ENCODE peak calls at places on chromosomes 2 and 18, in ten cellular contexts. One of them, this sample, is unnamed.

GRCh38 chr18:50656396-50656795 is 96.5 kb downstream of the MAPK4 start:
- DNase-seq in IMR-90: no peak
- DNase-seq in heart left ventricle: no peak
- DNase-seq in cardiac fibroblast: no peak
- DNase-seq in suprapubic skin: no peak
- DNase-seq in HL-60: no peak
- DNase-seq in kidney epithelial cell: no peak
- DNase-seq in OCI-LY7: no peak
- DNase-seq in left ventricle myocardium inferior: no peak
- DNase-seq in neural progenitor cell: no peak
- DNase-seq in this sample: no peak

GRCh38 chr2:207772081-207772843 is 2.6 kb upstream of the FZD5 start:
- DNase-seq in IMR-90: no peak
- DNase-seq in suprapubic skin: no peak
- DNase-seq in heart left ventricle: peak; percentile 37
- DNase-seq in left ventricle myocardium inferior: no peak
- DNase-seq in kidney epithelial cell: no peak
- DNase-seq in cardiac fibroblast: peak; percentile 51
- DNase-seq in HL-60: no peak
- DNase-seq in neural progenitor cell: no peak
- DNase-seq in OCI-LY7: no peak
- DNase-seq in this sample: no peak

GRCh38 chr2:128405981-128406601 is 87.4 kb upstream of the HS6ST1 start:
- DNase-seq in IMR-90: no peak
- DNase-seq in HL-60: no peak
- DNase-seq in left ventricle myocardium inferior: no peak
- DNase-seq in OCI-LY7: no peak
- DNase-seq in heart left ventricle: no peak
- DNase-seq in suprapubic skin: peak; percentile 37
- DNase-seq in neural progenitor cell: no peak
- DNase-seq in cardiac fibroblast: no peak
- DNase-seq in kidney epithelial cell: no peak
- DNase-seq in this sample: no peak

GRCh38 chr2:129001926-129002325 is 683.3 kb upstream of the HS6ST1 start:
- DNase-seq in OCI-LY7: no peak
- DNase-seq in heart left ventricle: no peak
- DNase-seq in IMR-90: no peak
- DNase-seq in left ventricle myocardium inferior: no peak
- DNase-seq in suprapubic skin: no peak
- DNase-seq in HL-60: no peak
- DNase-seq in neural progenitor cell: no peak
- DNase-seq in kidney epithelial cell: no peak
- DNase-seq in cardiac fibroblast: no peak
- DNase-seq in this sample: no peak

GRCh38 chr2:160345102-160345501 is 145.0 kb upstream of the ITGB6 start:
- DNase-seq in OCI-LY7: no peak
- DNase-seq in cardiac fibroblast: no peak
- DNase-seq in neural progenitor cell: no peak
- DNase-seq in left ventricle myocardium inferior: no peak
- DNase-seq in suprapubic skin: no peak
- DNase-seq in kidney epithelial cell: no peak
- DNase-seq in IMR-90: no peak
- DNase-seq in HL-60: no peak
- DNase-seq in heart left ventricle: no peak
- DNase-seq in this sample: no peak

GRCh38 chr2:136251777-136252477 is 134.0 kb upstream of the CXCR4 start:
- DNase-seq in left ventricle myocardium inferior: no peak
- DNase-seq in heart left ventricle: no peak
- DNase-seq in IMR-90: no peak
- DNase-seq in kidney epithelial cell: no peak
- DNase-seq in OCI-LY7: no peak
- DNase-seq in HL-60: no peak
- DNase-seq in neural progenitor cell: no peak
- DNase-seq in cardiac fibroblast: no peak
- DNase-seq in suprapubic skin: no peak
- DNase-seq in this sample: no peak

GRCh38 chr2:108533832-108534576 is at the start of gene LIMS1:
- DNase-seq in IMR-90: peak; percentile 82
- DNase-seq in kidney epithelial cell: peak; percentile 39
- DNase-seq in OCI-LY7: peak; percentile 89
- DNase-seq in neural progenitor cell: peak; percentile 95
- DNase-seq in heart left ventricle: peak; percentile 94
- DNase-seq in cardiac fibroblast: peak; percentile 88
- DNase-seq in left ventricle myocardium inferior: peak; percentile 94
- DNase-seq in HL-60: peak; percentile 81
- DNase-seq in suprapubic skin: peak; percentile 92
- DNase-seq in this sample: no peak

GRCh38 chr2:9753665-9754531 is 89.4 kb upstream of the TAF1B start:
- DNase-seq in OCI-LY7: no peak
- DNase-seq in neural progenitor cell: no peak
- DNase-seq in kidney epithelial cell: no peak
- DNase-seq in HL-60: no peak
- DNase-seq in cardiac fibroblast: no peak
- DNase-seq in left ventricle myocardium inferior: no peak
- DNase-seq in IMR-90: no peak
- DNase-seq in suprapubic skin: no peak
- DNase-seq in heart left ventricle: no peak
- DNase-seq in this sample: no peak

GRCh38 chr2:19989342-19989680 is 594 bp downstream of the WDR35 start:
- DNase-seq in suprapubic skin: no peak
- DNase-seq in heart left ventricle: no peak
- DNase-seq in OCI-LY7: no peak
- DNase-seq in left ventricle myocardium inferior: no peak
- DNase-seq in IMR-90: no peak
- DNase-seq in neural progenitor cell: no peak
- DNase-seq in HL-60: no peak
- DNase-seq in cardiac fibroblast: no peak
- DNase-seq in kidney epithelial cell: no peak
- DNase-seq in this sample: no peak
- H3K4me3 ChIP-seq in suprapubic skin: peak overlapping the region; percentile 71
- H3K4me3 ChIP-seq in heart left ventricle: peak overlapping the region; percentile 64
- H3K4me3 ChIP-seq in OCI-LY7: no peak overlapping the region
- H3K4me3 ChIP-seq in left ventricle myocardium inferior: peak overlapping the region; percentile 90
- H3K4me3 ChIP-seq in IMR-90: peak overlapping the region; percentile 95
- H3K4me3 ChIP-seq in neural progenitor cell: peak overlapping the region; percentile 84
- H3K4me3 ChIP-seq in HL-60: peak overlapping the region; percentile 99
- H3K4me3 ChIP-seq in cardiac fibroblast: peak overlapping the region; percentile 72
- H3K4me3 ChIP-seq in kidney epithelial cell: peak overlapping the region; percentile 86
- H3K4me3 ChIP-seq in this sample: peak overlapping the region; percentile 77

GRCh38 chr2:2701813-2702212 is 370.7 kb upstream of the MYT1L start:
- DNase-seq in cardiac fibroblast: no peak
- DNase-seq in kidney epithelial cell: no peak
- DNase-seq in IMR-90: no peak
- DNase-seq in suprapubic skin: no peak
- DNase-seq in left ventricle myocardium inferior: no peak
- DNase-seq in HL-60: no peak
- DNase-seq in OCI-LY7: no peak
- DNase-seq in heart left ventricle: no peak
- DNase-seq in neural progenitor cell: no peak
- DNase-seq in this sample: no peak

GRCh38 chr2:2702385-2702784 is 371.3 kb upstream of the MYT1L start:
- DNase-seq in heart left ventricle: no peak
- DNase-seq in kidney epithelial cell: no peak
- DNase-seq in HL-60: no peak
- DNase-seq in IMR-90: no peak
- DNase-seq in suprapubic skin: no peak
- DNase-seq in left ventricle myocardium inferior: no peak
- DNase-seq in cardiac fibroblast: no peak
- DNase-seq in neural progenitor cell: no peak
- DNase-seq in OCI-LY7: no peak
- DNase-seq in this sample: no peak

GRCh38 chr2:2703792-2704191 is 372.7 kb upstream of the MYT1L start:
- DNase-seq in neural progenitor cell: peak; percentile 21
- DNase-seq in heart left ventricle: no peak
- DNase-seq in cardiac fibroblast: no peak
- DNase-seq in suprapubic skin: no peak
- DNase-seq in IMR-90: no peak
- DNase-seq in OCI-LY7: no peak
- DNase-seq in kidney epithelial cell: no peak
- DNase-seq in HL-60: no peak
- DNase-seq in left ventricle myocardium inferior: no peak
- DNase-seq in this sample: no peak

GRCh38 chr2:2704380-2705093 is 373.5 kb upstream of the MYT1L start:
- DNase-seq in IMR-90: no peak
- DNase-seq in kidney epithelial cell: no peak
- DNase-seq in HL-60: peak; percentile 15
- DNase-seq in suprapubic skin: no peak
- DNase-seq in OCI-LY7: no peak
- DNase-seq in heart left ventricle: no peak
- DNase-seq in left ventricle myocardium inferior: no peak
- DNase-seq in cardiac fibroblast: no peak
- DNase-seq in neural progenitor cell: no peak
- DNase-seq in this sample: no peak

DNA sequence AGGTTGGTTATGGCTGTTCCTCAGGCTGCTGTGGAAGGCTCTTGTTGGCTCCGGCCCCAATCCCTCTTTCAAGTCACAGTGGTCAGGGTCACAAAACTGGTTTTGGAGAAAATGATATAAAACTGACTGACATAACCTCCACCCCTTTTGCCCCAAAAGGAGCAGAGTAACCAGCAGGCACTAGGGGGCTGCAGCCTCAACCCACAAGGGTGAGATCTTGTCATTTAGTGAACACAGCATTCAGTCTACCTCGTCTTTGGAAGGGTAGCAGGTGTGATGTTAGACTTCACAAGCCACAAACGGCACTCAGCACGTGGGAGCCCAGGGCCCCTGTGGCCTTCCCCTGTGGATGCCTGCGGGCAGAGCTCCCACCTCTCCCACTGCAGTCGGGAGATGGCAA is 372.1 kb upstream of the MYT1L start:
- DNase-seq in IMR-90: no peak
- DNase-seq in OCI-LY7: no peak
- DNase-seq in heart left ventricle: no peak
- DNase-seq in cardiac fibroblast: no peak
- DNase-seq in suprapubic skin: no peak
- DNase-seq in left ventricle myocardium inferior: no peak
- DNase-seq in neural progenitor cell: no peak
- DNase-seq in kidney epithelial cell: no peak
- DNase-seq in HL-60: no peak
- DNase-seq in this sample: no peak
- TF ChIP-seq CTCF in IMR-90: no peak
- TF ChIP-seq CTCF in OCI-LY7: peak; percentile 41
- TF ChIP-seq CTCF in heart left ventricle: no peak
- TF ChIP-seq CTCF in cardiac fibroblast: no peak
- TF ChIP-seq CTCF in suprapubic skin: no peak
- TF ChIP-seq CTCF in left ventricle myocardium inferior: no peak
- TF ChIP-seq CTCF in neural progenitor cell: peak; percentile 6
- TF ChIP-seq CTCF in kidney epithelial cell: no peak
- TF ChIP-seq CTCF in HL-60: no peak
- TF ChIP-seq CTCF in this sample: no peak

GRCh38 chr2:1740714-1741584 is 3.4 kb downstream of the PXDN start:
- DNase-seq in IMR-90: no peak
- DNase-seq in cardiac fibroblast: no peak
- DNase-seq in kidney epithelial cell: no peak
- DNase-seq in HL-60: no peak
- DNase-seq in OCI-LY7: no peak
- DNase-seq in heart left ventricle: no peak
- DNase-seq in left ventricle myocardium inferior: no peak
- DNase-seq in suprapubic skin: no peak
- DNase-seq in neural progenitor cell: no peak
- DNase-seq in this sample: no peak

GRCh38 chr2:1742680-1743395 is 1.5 kb downstream of the PXDN start:
- DNase-seq in heart left ventricle: peak; percentile 80
- DNase-seq in neural progenitor cell: peak; percentile 83
- DNase-seq in kidney epithelial cell: no peak
- DNase-seq in HL-60: no peak
- DNase-seq in left ventricle myocardium inferior: peak; percentile 79
- DNase-seq in suprapubic skin: peak; percentile 83
- DNase-seq in OCI-LY7: no peak
- DNase-seq in IMR-90: peak; percentile 90
- DNase-seq in cardiac fibroblast: peak; percentile 93
- DNase-seq in this sample: peak; percentile 55

GRCh38 chr2:1743396-1744150 is 742 bp downstream of the PXDN start:
- DNase-seq in neural progenitor cell: peak; percentile 83
- DNase-seq in OCI-LY7: no peak
- DNase-seq in left ventricle myocardium inferior: no peak
- DNase-seq in cardiac fibroblast: peak; percentile 56
- DNase-seq in kidney epithelial cell: no peak
- DNase-seq in heart left ventricle: no peak
- DNase-seq in IMR-90: peak; percentile 56
- DNase-seq in HL-60: no peak
- DNase-seq in suprapubic skin: peak; percentile 68
- DNase-seq in this sample: no peak

GRCh38 chr2:1741851-1742250 is 2.5 kb downstream of the PXDN start:
- DNase-seq in kidney epithelial cell: no peak
- DNase-seq in cardiac fibroblast: no peak
- DNase-seq in OCI-LY7: no peak
- DNase-seq in IMR-90: no peak
- DNase-seq in HL-60: no peak
- DNase-seq in suprapubic skin: no peak
- DNase-seq in left ventricle myocardium inferior: no peak
- DNase-seq in neural progenitor cell: no peak
- DNase-seq in heart left ventricle: no peak
- DNase-seq in this sample: no peak

DNA sequence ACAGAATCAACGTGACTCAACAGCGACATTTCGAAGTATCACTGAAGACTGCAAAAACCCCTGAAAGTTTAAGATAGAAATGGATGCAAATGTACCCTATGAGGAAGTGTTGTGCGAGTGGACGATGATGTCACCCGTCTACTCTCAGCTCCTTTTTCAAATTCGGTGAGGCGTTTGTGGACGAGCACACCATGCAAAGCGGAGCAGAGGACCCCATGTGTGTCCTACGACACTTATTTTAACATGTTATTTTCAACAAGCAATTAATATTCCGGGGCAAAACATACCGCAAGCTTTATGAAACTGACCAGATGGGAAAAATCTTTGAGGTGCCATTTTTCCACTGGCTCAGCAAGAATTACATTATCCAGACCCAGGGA is 2.0 kb downstream of the PXDN start:
- DNase-seq in suprapubic skin: no peak
- DNase-seq in kidney epithelial cell: no peak
- DNase-seq in neural progenitor cell: no peak
- DNase-seq in heart left ventricle: no peak
- DNase-seq in cardiac fibroblast: peak; percentile 54
- DNase-seq in OCI-LY7: no peak
- DNase-seq in left ventricle myocardium inferior: no peak
- DNase-seq in IMR-90: peak; percentile 67
- DNase-seq in HL-60: no peak
- DNase-seq in this sample: no peak
- H3K4me3 ChIP-seq in suprapubic skin: peak overlapping the region; percentile 73
- H3K4me3 ChIP-seq in kidney epithelial cell: peak overlapping the region; percentile 83
- H3K4me3 ChIP-seq in neural progenitor cell: peak overlapping the region; percentile 93
- H3K4me3 ChIP-seq in heart left ventricle: peak overlapping the region; percentile 93
- H3K4me3 ChIP-seq in cardiac fibroblast: peak overlapping the region; percentile 77
- H3K4me3 ChIP-seq in OCI-LY7: no peak overlapping the region
- H3K4me3 ChIP-seq in left ventricle myocardium inferior: peak overlapping the region; percentile 82
- H3K4me3 ChIP-seq in IMR-90: peak overlapping the region; percentile 52
- H3K4me3 ChIP-seq in HL-60: no peak overlapping the region
- H3K4me3 ChIP-seq in this sample: peak overlapping the region; percentile 67

DNA sequence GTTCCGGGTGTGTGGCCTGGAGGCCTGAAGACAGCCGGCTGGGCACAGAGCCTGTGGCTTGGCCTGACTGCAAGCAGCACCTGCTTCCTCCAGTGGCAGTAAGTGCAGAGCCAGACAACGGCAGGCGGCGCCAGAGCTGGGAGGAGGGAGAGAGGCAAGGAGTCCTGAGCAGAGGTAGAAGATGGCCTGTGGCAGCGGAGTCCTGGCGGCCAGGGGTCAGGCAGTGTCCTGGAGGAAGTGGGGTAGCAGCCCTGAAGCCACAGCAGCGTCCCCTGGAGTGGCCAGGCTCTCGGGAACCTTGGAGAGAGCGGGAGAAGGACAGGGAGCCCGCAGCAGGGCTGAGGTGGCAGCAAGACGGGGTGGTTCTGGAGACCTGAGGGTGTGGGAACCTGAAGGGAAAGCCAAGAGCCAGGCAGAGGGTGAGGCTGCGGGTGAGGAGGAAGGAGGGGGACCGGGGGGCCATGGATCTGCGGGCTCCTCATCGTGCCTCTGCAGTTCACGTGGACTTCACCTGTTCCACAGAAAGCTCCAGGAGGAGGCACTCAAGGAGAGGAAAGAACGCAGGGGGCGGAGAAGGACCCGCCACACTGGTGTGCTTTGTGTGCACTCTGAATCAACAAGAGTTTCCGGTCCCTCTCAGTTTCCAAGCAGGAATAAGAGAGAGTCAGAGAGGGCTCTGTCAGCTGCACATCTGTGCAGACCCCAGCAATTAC is 85.9 kb downstream of the USP40 start:
- DNase-seq in neural progenitor cell: peak; percentile 27
- DNase-seq in suprapubic skin: no peak
- DNase-seq in heart left ventricle: peak; percentile 59
- DNase-seq in kidney epithelial cell: no peak
- DNase-seq in HL-60: peak; percentile 76
- DNase-seq in OCI-LY7: peak; percentile 71
- DNase-seq in left ventricle myocardium inferior: no peak
- DNase-seq in IMR-90: no peak
- DNase-seq in cardiac fibroblast: no peak
- DNase-seq in this sample: no peak
- TF ChIP-seq CTCF in neural progenitor cell: no peak
- TF ChIP-seq CTCF in suprapubic skin: no peak
- TF ChIP-seq CTCF in heart left ventricle: no peak
- TF ChIP-seq CTCF in kidney epithelial cell: no peak
- TF ChIP-seq CTCF in HL-60: no peak
- TF ChIP-seq CTCF in OCI-LY7: peak; percentile 63
- TF ChIP-seq CTCF in left ventricle myocardium inferior: no peak
- TF ChIP-seq CTCF in IMR-90: no peak
- TF ChIP-seq CTCF in cardiac fibroblast: no peak
- TF ChIP-seq CTCF in this sample: no peak

This sample was measured in HFF-Myc.